ENCODE peak calls at places on chromosomes 1 and 21, in seven cellular contexts. O is cardiac muscle cell, N is fibroblast of lung, C is IMR-90, V is heart left ventricle, I is lower leg skin, E is A549. M is an unnamed sample.

GRCh38 chr1:17195731-17196130 is 9.2 kb upstream of the PADI1 start:
- DNase-seq in O (no peak), N (no peak), C (no peak), V (no peak), I (no peak), E (no peak), M (no peak)

GRCh38 chr1:207455183-207455754 is 1.1 kb downstream of the CR2 start:
- DNase-seq in O (no peak), N (no peak), C (no peak), V (no peak), I (no peak), E (no peak), M (no peak)

GRCh38 chr1:115266729-115267421 is 71.2 kb downstream of the NGF start:
- DNase-seq in O (no peak), N (no peak), C (peak), V (peak), I (no peak), E (no peak), M (peak)

GRCh38 chr1:114009393-114009792 is 30.1 kb downstream of the OLFML3 start:
- DNase-seq in O (no peak), N (peak), C (peak), V (no peak), I (no peak), E (no peak), M (peak)

GRCh38 chr1:33930346-33931114 is 66.7 kb downstream of the HMGB4 start:
- DNase-seq in O (no peak), N (no peak), C (no peak), V (no peak), I (no peak), E (no peak), M (no peak)

GRCh38 chr1:109253803-109254620 is 4.7 kb downstream of the CELSR2 start:
- DNase-seq in O (peak), N (no peak), C (no peak), V (peak), I (no peak), E (no peak), M (no peak)

GRCh38 chr1:52842643-52843310 is at the start of gene ZYG11A:
- DNase-seq in O (peak), N (peak), C (peak), V (peak), I (no peak), E (peak), M (peak)

GRCh38 chr1:151989131-151989868 is 4.4 kb downstream of the S100A10 start:
- DNase-seq in O (no peak), N (peak), C (peak), V (peak), I (peak), E (peak), M (peak)

GRCh38 chr1:24871306-24871901 is 58.7 kb downstream of the RUNX3 start:
- DNase-seq in O (no peak), N (no peak), C (no peak), V (no peak), I (no peak), E (no peak), M (no peak)

GRCh38 chr1:18730321-18730720 is 99.7 kb downstream of the PAX7 start:
- DNase-seq in O (no peak), N (no peak), C (no peak), V (no peak), I (no peak), E (no peak), M (no peak)

GRCh38 chr1:28926629-28927441 is 12.5 kb downstream of the EPB41 start:
- DNase-seq in O (no peak), N (no peak), C (peak), V (no peak), I (no peak), E (no peak), M (peak)

GRCh38 chr1:162006081-162006480 is 17.6 kb downstream of the OLFML2B start:
- DNase-seq in O (no peak), N (no peak), C (no peak), V (no peak), I (no peak), E (no peak), M (no peak)

GRCh38 chr21:31265293-31265692 is 78.8 kb downstream of the TIAM1 start:
- DNase-seq in O (no peak), N (no peak), C (no peak), V (peak), I (no peak), E (no peak), M (peak)

GRCh38 chr1:91568261-91568660 is 67.6 kb downstream of the CDC7 start:
- DNase-seq in O (no peak), N (no peak), C (no peak), V (no peak), I (no peak), E (no peak), M (no peak)

GRCh38 chr1:174794861-174795260 is 204.9 kb upstream of the CACYBP start:
- DNase-seq in O (no peak), N (no peak), C (no peak), V (no peak), I (no peak), E (no peak), M (no peak)

GRCh38 chr1:97999320-97999719 is 78.5 kb upstream of the DPYD start:
- DNase-seq in O (no peak), N (peak), C (peak), V (no peak), I (no peak), E (peak), M (peak)

GRCh38 chr1:9615316-9616063 is 26.8 kb downstream of the TMEM201 start:
- DNase-seq in O (peak), N (peak), C (peak), V (no peak), I (no peak), E (peak), M (peak)

GRCh38 chr1:21526441-21526840 is 17.2 kb downstream of the ALPL start:
- DNase-seq in O (no peak), N (no peak), C (no peak), V (no peak), I (no peak), E (no peak), M (no peak)

DNA sequence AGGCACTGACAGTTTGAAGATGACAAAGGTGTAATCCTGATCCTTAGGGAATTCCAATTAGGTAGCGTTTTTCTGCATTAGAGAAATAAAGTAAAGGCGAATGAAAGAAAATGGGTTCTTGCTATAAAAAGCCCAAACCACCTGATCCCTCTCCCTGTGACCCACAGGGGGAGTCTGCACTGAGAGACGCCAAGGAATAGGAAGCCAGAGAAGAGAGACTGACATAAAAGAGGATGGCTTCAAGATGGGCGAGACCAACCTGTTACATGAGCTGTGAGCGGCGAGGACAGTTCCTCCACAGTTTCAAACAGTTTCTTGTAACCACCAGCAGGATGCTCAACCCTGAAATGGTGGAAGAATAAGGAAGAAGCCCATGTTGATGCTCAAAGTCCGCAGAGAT is 1.4 kb downstream of the RPE65 start:
- DNase-seq in O (no peak), N (no peak), C (no peak), V (no peak), I (no peak), E (no peak), M (no peak)
- TF ChIP-seq CTCF in O (no peak), N (no peak), C (no peak), V (no peak), I (no peak), E (no peak), M (no peak)

DNA sequence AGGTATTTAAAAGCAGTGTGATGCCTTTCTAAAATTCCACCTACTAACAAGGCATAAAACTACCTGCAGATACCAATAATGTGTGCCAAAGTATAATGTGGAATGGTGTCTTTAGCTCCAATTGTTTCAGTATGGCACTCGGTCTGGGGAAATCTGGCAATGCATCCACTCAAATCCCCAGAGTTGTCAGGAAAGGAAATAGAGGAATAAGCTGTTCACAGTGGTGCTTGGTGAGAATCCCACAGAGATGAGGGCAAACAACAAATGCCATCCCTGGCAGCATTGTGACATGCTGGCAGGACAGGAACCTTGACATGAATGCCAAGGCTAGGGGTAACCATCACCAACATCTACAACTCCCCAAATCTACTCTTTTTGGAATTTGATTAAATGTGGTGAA is 240.7 kb downstream of the BARHL2 start:
- DNase-seq in O (no peak), N (no peak), C (no peak), V (no peak), I (no peak), E (no peak), M (no peak)
- H3K4me3 ChIP-seq in O (no peak), N (no peak), C (no peak), V (no peak), I (no peak), E (no peak), M (no peak)

DNA sequence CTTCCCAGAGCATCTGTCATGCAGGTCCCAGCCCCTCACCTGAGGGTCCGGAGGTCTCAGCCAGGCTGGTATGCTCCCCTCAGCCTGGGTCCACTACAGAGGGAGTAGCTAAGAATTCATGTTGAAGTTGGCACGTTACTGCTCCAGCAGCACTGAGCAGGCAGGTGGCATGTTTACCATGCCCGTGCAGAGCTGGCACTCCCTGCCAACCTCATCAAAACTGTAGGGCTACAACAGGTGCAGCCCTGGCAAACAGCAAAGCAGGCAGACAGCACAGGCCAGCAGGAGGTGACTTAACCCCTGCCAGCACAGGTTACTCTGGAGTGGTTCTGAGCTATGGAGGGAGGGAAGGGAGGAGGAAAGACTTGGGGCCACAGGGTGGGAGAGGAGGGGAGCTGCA is 46.4 kb downstream of the NUAK2 start:
- DNase-seq in O (no peak), N (no peak), C (no peak), V (no peak), I (no peak), E (no peak), M (no peak)
- TF ChIP-seq CTCF in O (no peak), N (no peak), C (no peak), V (no peak), I (no peak), E (no peak), M (no peak)

GRCh38 chr1:164560504-164560903 is 1.5 kb downstream of the PBX1 start:
- DNase-seq in O (no peak), N (peak), C (no peak), V (no peak), I (no peak), E (no peak), M (no peak)

GRCh38 chr1:164558461-164559341 is at the start of gene PBX1:
- DNase-seq in O (peak), N (peak), C (peak), V (peak), I (peak), E (peak), M (peak)

GRCh38 chr1:164560076-164560475 is 1.1 kb downstream of the PBX1 start:
- DNase-seq in O (no peak), N (peak), C (no peak), V (no peak), I (no peak), E (no peak), M (peak)

GRCh38 chr1:164561007-164561406 is 2.0 kb downstream of the PBX1 start:
- DNase-seq in O (no peak), N (peak), C (no peak), V (no peak), I (no peak), E (no peak), M (peak)

DNA sequence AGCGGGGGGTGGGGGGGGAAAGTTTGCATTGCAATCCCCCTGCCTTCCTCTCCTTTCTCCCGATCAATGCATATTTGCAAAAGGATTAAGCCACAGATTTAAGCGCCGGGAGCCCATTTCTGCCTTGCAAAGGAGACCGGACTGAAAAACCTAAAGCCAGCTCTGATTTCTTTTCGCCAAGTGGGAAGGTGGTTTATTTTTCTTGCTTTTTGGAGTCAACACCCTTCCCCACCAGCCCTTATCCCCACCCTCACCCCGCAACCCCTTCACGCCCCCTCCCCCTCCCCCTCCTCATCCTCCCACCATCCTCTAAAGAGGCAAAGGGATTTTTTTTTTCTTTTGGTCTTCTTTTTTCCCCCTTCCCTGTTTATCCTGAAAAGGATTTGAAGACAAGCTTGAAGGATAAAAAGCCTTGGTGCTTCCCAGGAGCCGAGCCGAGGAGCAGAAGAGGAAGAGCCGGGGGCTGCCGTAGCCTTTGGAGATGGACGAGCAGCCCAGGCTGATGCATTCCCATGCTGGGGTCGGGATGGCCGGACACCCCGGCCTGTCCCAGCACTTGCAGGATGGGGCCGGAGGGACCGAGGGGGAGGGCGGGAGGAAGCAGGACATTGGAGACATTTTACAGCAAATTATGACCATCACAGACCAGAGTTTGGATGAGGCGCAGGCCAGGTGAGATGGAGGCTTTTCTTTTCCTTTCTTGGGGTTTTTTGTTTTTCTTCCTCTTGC is 522 bp downstream of the PBX1 start:
- DNase-seq in O (peak), N (no peak), C (no peak), V (peak), I (peak), E (peak), M (peak)
- H3K4me3 ChIP-seq in O (peak), N (peak), C (peak), V (peak), I (peak), E (peak), M (peak)

GRCh38 chr1:38991638-38992449 is 768 bp downstream of the AKIRIN1 start:
- DNase-seq in O (peak), N (peak), C (no peak), V (peak), I (no peak), E (peak), M (peak)

GRCh38 chr1:38992450-38993111 is 1.5 kb downstream of the AKIRIN1 start:
- DNase-seq in O (no peak), N (no peak), C (no peak), V (no peak), I (no peak), E (no peak), M (no peak)

GRCh38 chr1:38990401-38990745 is 703 bp upstream of the AKIRIN1 start:
- DNase-seq in O (peak), N (peak), C (peak), V (no peak), I (no peak), E (no peak), M (peak)

GRCh38 chr1:38989979-38990378 is 1.1 kb upstream of the AKIRIN1 start:
- DNase-seq in O (no peak), N (no peak), C (no peak), V (no peak), I (no peak), E (no peak), M (no peak)

GRCh38 chr1:38990746-38991637 is at the start of gene AKIRIN1:
- DNase-seq in O (peak), N (peak), C (peak), V (peak), I (peak), E (peak), M (peak)
- TF ChIP-seq CTCF in O (no peak), N (no peak), C (no peak), V (peak), I (no peak), E (no peak), M (no peak)

DNA sequence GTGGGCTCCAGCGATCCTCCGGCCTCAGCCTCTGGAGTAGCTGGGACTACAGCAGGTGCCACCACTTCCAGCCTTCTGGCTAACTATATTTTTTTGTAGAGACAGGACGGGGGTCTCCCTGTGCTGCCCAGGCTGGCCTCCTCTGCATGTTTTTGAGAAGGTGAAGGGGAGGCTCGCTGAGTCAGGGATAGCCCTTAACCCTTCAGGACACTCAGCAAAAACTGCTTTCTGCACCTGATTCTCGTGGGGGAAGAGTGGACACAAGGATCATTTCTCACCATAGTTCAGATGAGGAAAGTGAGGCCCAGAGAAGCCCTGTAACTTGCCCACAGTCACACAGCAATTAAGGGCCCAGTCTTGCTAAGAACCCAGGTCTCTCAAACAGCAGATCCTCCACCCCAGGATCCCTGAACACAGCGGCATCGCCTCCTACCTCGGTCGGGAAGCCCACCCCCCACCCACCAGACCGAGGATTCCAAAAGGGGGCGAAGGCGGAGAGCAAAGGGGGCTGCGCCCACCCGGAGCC is 1.3 kb downstream of the FGR start:
- DNase-seq in O (no peak), N (no peak), C (no peak), V (no peak), I (no peak), E (no peak), M (no peak)
- H3K4me3 ChIP-seq in O (peak), N (no peak), C (no peak), V (peak), I (peak), E (no peak), M (peak)

DNA sequence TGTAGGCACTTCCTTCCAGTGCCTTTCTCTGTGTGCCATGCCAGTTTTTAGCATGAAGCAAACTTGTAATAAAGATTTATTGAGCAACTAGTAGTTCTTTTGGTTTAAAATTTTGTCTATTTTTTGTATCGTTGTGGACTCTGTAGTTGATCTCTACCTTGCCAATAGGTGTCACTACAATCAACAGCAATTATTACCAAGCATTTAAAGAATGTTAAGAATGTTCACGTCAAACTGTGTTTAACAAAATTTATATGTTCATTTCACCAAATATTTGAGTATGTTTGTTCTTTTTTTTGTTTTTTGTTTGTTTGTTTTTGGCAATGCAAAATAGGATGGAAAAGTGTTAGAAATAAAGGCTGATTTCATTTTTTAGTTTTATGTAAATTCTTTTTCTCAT is 208.1 kb downstream of the PATJ start:
- DNase-seq in O (no peak), N (no peak), C (no peak), V (no peak), I (no peak), E (peak), M (peak)
- TF ChIP-seq CTCF in O (peak), N (no peak), C (peak), V (peak), I (no peak), E (peak), M (peak)

M was measured in fibroblast of pulmonary artery.